ENCODE peak calls at places on chromosomes 1 and 21, in seven cellular contexts. R, S, T, K, X, I and G are unnamed samples.

GRCh38 chr1:113684153-113684541 is 75.1 kb downstream of the PHTF1 start:
- DNase-seq in I (peak; percentile 25), T (peak; percentile 66), R (peak; percentile 60), K (no peak), S (no peak), X (no peak), G (no peak)

GRCh38 chr1:171844381-171844780 is 3.1 kb downstream of the DNM3 start:
- DNase-seq in S (no peak), T (peak; percentile 6), I (no peak), X (no peak), K (no peak), R (no peak), G (no peak)

GRCh38 chr21:43779660-43780059 is 3.6 kb upstream of the CSTB start:
- DNase-seq in I (no peak), S (no peak), X (no peak), T (no peak), R (no peak), K (no peak), G (no peak)

GRCh38 chr1:114746450-114747121 is 11.2 kb downstream of the CSDE1 start:
- DNase-seq in X (no peak), S (no peak), K (no peak), I (no peak), T (no peak), R (no peak), G (no peak)

GRCh38 chr21:29215709-29216108 is 83.0 kb upstream of the BACH1 start:
- DNase-seq in S (no peak), X (no peak), I (peak; percentile 27), K (no peak), R (no peak), T (peak; percentile 55), G (no peak)

GRCh38 chr1:214899908-214900470 is 182.5 kb upstream of the KCNK2 start:
- DNase-seq in R (no peak), S (peak; percentile 28), I (no peak), K (no peak), T (peak; percentile 39), X (peak; percentile 66), G (no peak)

GRCh38 chr1:206116191-206116872 is 856 bp downstream of the AVPR1B start:
- DNase-seq in R (no peak), X (no peak), I (no peak), S (peak; percentile 26), T (no peak), K (no peak), G (no peak)

GRCh38 chr1:48039088-48040049 is 42.2 kb upstream of the TRABD2B start:
- DNase-seq in T (no peak), I (no peak), S (peak; percentile 31), K (no peak), R (no peak), X (peak; percentile 60), G (no peak)

GRCh38 chr1:55244476-55245109 is 29.4 kb upstream of the USP24 start:
- DNase-seq in K (no peak), I (no peak), T (peak; percentile 81), X (no peak), S (no peak), R (no peak), G (no peak)

GRCh38 chr1:206700445-206701036 is 15.8 kb downstream of the MAPKAPK2 start:
- DNase-seq in R (no peak), S (no peak), X (no peak), K (no peak), T (peak; percentile 64), I (no peak), G (no peak)

GRCh38 chr1:96234299-96234698 is 487.3 kb upstream of the PTBP2 start:
- DNase-seq in K (no peak), I (peak; percentile 57), S (no peak), X (peak; percentile 58), T (peak; percentile 23), R (no peak), G (peak; percentile 6)

GRCh38 chr21:35643176-35643575 is 417.1 kb downstream of the SETD4 start:
- DNase-seq in R (no peak), X (no peak), S (no peak), I (no peak), K (no peak), T (no peak), G (no peak)

GRCh38 chr1:100277866-100278265 is 11.8 kb downstream of the RTCA start:
- DNase-seq in R (no peak), S (no peak), K (no peak), T (peak; percentile 18), X (no peak), I (no peak), G (no peak)

GRCh38 chr1:54255026-54255425 is 55.1 kb downstream of the MRPL37 start:
- DNase-seq in T (peak; percentile 85), R (no peak), X (no peak), S (no peak), K (no peak), I (no peak), G (no peak)

GRCh38 chr1:39788758-39789570 is at the start of gene BMP8B:
- DNase-seq in I (peak; percentile 83), X (peak; percentile 85), T (peak; percentile 44), R (peak; percentile 80), S (peak; percentile 64), K (peak; percentile 32), G (peak; percentile 65)

GRCh38 chr21:36310016-36310415 is 10.0 kb upstream of the MORC3 start:
- DNase-seq in X (no peak), K (no peak), S (no peak), I (no peak), T (no peak), R (no peak), G (no peak)

GRCh38 chr1:172917972-172918371 is 132.8 kb downstream of the TNFSF18 start:
- DNase-seq in I (no peak), K (no peak), X (no peak), S (no peak), R (no peak), T (peak; percentile 96), G (no peak)

GRCh38 chr1:206496131-206496793 is 11.1 kb upstream of the RASSF5 start:
- DNase-seq in I (peak; percentile 99), R (no peak), X (no peak), T (no peak), K (no peak), S (no peak), G (peak; percentile 57)

GRCh38 chr1:44616991-44617702 is 57.1 kb downstream of the TMEM53 start:
- DNase-seq in X (peak; percentile 69), R (no peak), S (peak; percentile 72), K (no peak), I (no peak), T (peak; percentile 92), G (peak; percentile 8)

GRCh38 chr1:3314561-3315271 is 139.7 kb upstream of the ARHGEF16 start:
- DNase-seq in K (no peak), T (peak; percentile 43), S (no peak), R (no peak), X (no peak), I (no peak), G (no peak)

GRCh38 chr1:47175227-47175934 is 14.5 kb downstream of the PDZK1IP1 start:
- DNase-seq in S (peak; percentile 81), I (peak; percentile 65), R (peak; percentile 80), T (peak; percentile 77), K (no peak), X (peak; percentile 90), G (peak; percentile 47)

GRCh38 chr1:40987439-40988276 is 8.2 kb downstream of the CTPS1 start:
- DNase-seq in I (no peak), T (no peak), S (no peak), R (peak; percentile 62), K (no peak), X (no peak), G (no peak)

GRCh38 chr1:160797861-160798273 is 1.9 kb downstream of the LY9 start:
- DNase-seq in S (no peak), X (no peak), I (no peak), R (no peak), K (no peak), T (no peak), G (no peak)

GRCh38 chr21:39612233-39613028 is at the start of gene B3GALT5:
- DNase-seq in I (peak; percentile 50), S (peak; percentile 94), K (no peak), X (peak; percentile 92), R (peak; percentile 24), T (no peak), G (peak; percentile 65)
- H3K4me3 ChIP-seq in I (no peak within 1 kb of the TSS), S (peak within 1 kb of the TSS; percentile 87), K (peak within 1 kb of the TSS; percentile 66), X (peak within 1 kb of the TSS; percentile 86), R (peak within 1 kb of the TSS; percentile 36), T (peak within 1 kb of the TSS; percentile 55), G (peak within 1 kb of the TSS; percentile 37)

DNA sequence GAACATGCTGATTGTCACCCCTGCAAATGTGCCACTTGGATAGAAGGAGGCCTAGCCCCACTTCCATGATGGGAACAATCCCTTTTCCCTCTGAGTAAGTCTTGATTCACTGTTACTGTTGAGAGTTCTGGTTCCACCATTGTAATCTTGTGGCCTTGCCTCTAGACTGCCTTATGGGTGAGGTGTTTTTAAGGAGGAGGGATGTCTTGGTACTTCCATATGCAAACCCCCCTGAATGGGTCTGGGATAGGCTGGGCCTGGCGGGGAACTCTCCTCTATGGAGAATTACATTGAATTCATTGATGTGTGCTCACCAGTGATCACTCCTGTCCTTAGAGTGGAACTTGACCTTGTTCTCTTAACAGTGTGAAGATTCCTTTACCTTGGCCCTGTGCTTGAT is 5.8 kb downstream of the GALNT2 start:
- DNase-seq in T (no peak), X (no peak), R (no peak), K (no peak), S (no peak), I (no peak), G (no peak)
- H3K27ac ChIP-seq in T (peak overlapping the region; percentile 77), X (no peak overlapping the region), R (no peak overlapping the region), K (no peak overlapping the region), S (no peak overlapping the region), I (peak overlapping the region; percentile 10), G (no peak overlapping the region)

DNA sequence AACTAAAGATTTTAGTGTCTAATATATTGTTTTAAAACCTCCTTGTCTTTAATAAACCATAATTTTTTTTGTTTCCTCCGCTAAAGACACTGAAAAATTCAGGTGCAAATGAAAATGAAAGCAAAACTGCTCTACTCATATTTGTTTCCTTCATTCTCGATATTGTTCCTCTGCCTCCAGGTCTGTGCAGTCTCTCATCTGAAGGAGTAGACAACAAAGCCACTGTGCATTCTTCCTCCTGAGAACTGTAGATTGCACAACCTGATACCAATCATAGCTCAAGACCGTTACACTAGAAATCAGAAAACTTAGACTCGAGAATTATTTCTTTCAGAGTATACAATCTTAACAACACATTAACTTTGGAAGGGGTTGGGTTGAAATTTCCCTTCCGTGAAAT is 373.1 kb upstream of the CXADR start:
- DNase-seq in S (no peak), T (peak; percentile 30), X (no peak), I (no peak), R (no peak), K (no peak), G (no peak)
- H3K4me3 ChIP-seq in S (no peak overlapping the region), T (peak overlapping the region; percentile 57), X (no peak overlapping the region), I (no peak overlapping the region), R (peak overlapping the region; percentile 44), K (peak overlapping the region; percentile 65), G (no peak overlapping the region)

GRCh38 chr1:33008051-33008914 is 28.4 kb downstream of the AK2 start:
- DNase-seq in T (peak; percentile 24), S (no peak), I (peak; percentile 79), K (peak; percentile 60), X (no peak), R (no peak), G (no peak)

GRCh38 chr1:33009561-33009960 is 27.1 kb downstream of the AK2 start:
- DNase-seq in X (no peak), K (no peak), T (no peak), R (peak; percentile 64), S (no peak), I (no peak), G (no peak)

GRCh38 chr1:33012165-33012564 is 24.5 kb downstream of the AK2 start:
- DNase-seq in K (no peak), S (no peak), I (no peak), T (no peak), R (no peak), X (no peak), G (no peak)

GRCh38 chr1:33013791-33014190 is 22.9 kb downstream of the AK2 start:
- DNase-seq in T (no peak), I (no peak), R (no peak), K (no peak), X (no peak), S (no peak), G (no peak)

GRCh38 chr1:33010946-33011731 is 25.5 kb downstream of the AK2 start:
- DNase-seq in R (peak; percentile 68), K (peak; percentile 70), I (peak; percentile 89), T (peak; percentile 66), S (no peak), X (no peak), G (peak; percentile 85)
- H3K27ac ChIP-seq in R (peak overlapping the region; percentile 72), K (peak overlapping the region; percentile 95), I (peak overlapping the region; percentile 25), T (no peak overlapping the region), S (no peak overlapping the region), X (no peak overlapping the region), G (peak overlapping the region; percentile 80)